ENCODE peak calls at places on chromosomes 12 and 14, in seven cellular contexts. E is GM23248, Y is iris pigment epithelial cell, F is NCI-H1417, R is EL, P is neural crest cell, Q is PC-9. D is an unnamed sample.

GRCh38 chr14:38994721-38995120 is 108.3 kb downstream of the SEC23A start:
- DNase-seq in P (no peak), Q (no peak), F (peak), R (no peak), Y (no peak), E (no peak), D (no peak)

GRCh38 chr14:72177246-72177645 is 245.0 kb downstream of the RGS6 start:
- DNase-seq in Q (no peak), P (no peak), E (no peak), R (no peak), Y (no peak), F (no peak), D (no peak)

GRCh38 chr12:109670647-109671046 is 43.0 kb upstream of the FAM222A start:
- DNase-seq in R (no peak), P (no peak), Q (no peak), Y (no peak), F (peak), E (no peak), D (peak)

GRCh38 chr12:105705765-105706164 is 375.3 kb downstream of the C12orf75 start:
- DNase-seq in F (peak), R (peak), Q (peak), Y (peak), P (peak), E (peak), D (peak)

GRCh38 chr14:94129758-94130414 is 482 bp upstream of the IFI27L2 start:
- DNase-seq in F (peak), Q (no peak), Y (peak), E (peak), P (peak), R (peak), D (peak)

GRCh38 chr12:31362759-31363415 is 36.9 kb upstream of the SINHCAF start:
- DNase-seq in R (no peak), E (no peak), P (no peak), F (peak), Y (no peak), Q (peak), D (peak)

GRCh38 chr14:89828473-89829200 is 125.9 kb downstream of the EFCAB11 start:
- DNase-seq in Q (no peak), Y (peak), P (no peak), E (no peak), R (no peak), F (no peak), D (no peak)

GRCh38 chr12:127489055-127489454 is 777.9 kb upstream of the TMEM132C start:
- DNase-seq in P (no peak), Y (no peak), R (no peak), Q (no peak), E (no peak), F (no peak), D (no peak)

GRCh38 chr12:20122274-20122673 is 246.1 kb upstream of the PDE3A start:
- DNase-seq in E (no peak), Y (no peak), R (no peak), P (no peak), F (no peak), Q (no peak), D (no peak)

GRCh38 chr14:105335735-105336476 is 21.4 kb downstream of the PACS2 start:
- DNase-seq in R (no peak), F (no peak), Q (no peak), E (no peak), P (no peak), Y (no peak), D (no peak)

GRCh38 chr14:73381379-73382013 is 76.8 kb downstream of the NUMB start:
- DNase-seq in R (no peak), Y (no peak), E (no peak), Q (no peak), F (no peak), P (no peak), D (peak)

GRCh38 chr12:2507811-2508210 is 287.0 kb upstream of the FKBP4 start:
- DNase-seq in F (peak), E (no peak), R (no peak), Y (no peak), Q (no peak), P (no peak), D (no peak)

GRCh38 chr12:95462081-95462480 is 11.9 kb upstream of the METAP2 start:
- DNase-seq in Y (no peak), R (no peak), Q (no peak), P (no peak), F (no peak), E (no peak), D (no peak)

GRCh38 chr12:62692884-62693283 is 226.3 kb downstream of the MON2 start:
- DNase-seq in R (peak), Y (peak), P (no peak), Q (no peak), F (no peak), E (peak), D (peak)

GRCh38 chr14:103057372-103058208 is at the start of gene CDC42BPB:
- DNase-seq in F (peak), Q (peak), R (peak), Y (peak), P (peak), E (peak), D (peak)

GRCh38 chr14:76640923-76641395 is 120.3 kb upstream of the VASH1 start:
- DNase-seq in E (no peak), P (no peak), Q (no peak), F (peak), Y (no peak), R (no peak), D (no peak)

GRCh38 chr12:6960291-6961277 is 9.4 kb downstream of the PTPN6 start:
- DNase-seq in R (peak), F (peak), E (peak), Y (peak), P (no peak), Q (peak), D (no peak)

GRCh38 chr14:23056257-23056955 is 914 bp downstream of the CDH24 start:
- DNase-seq in F (no peak), R (peak), P (peak), E (peak), Y (peak), Q (peak), D (peak)

GRCh38 chr12:38350342-38351181 is 34.0 kb downstream of the ALG10B start:
- DNase-seq in F (no peak), Y (no peak), Q (no peak), P (no peak), R (no peak), E (no peak), D (no peak)

GRCh38 chr12:26791328-26791791 is 41.6 kb downstream of the ITPR2 start:
- DNase-seq in E (peak), Y (peak), R (peak), P (no peak), F (no peak), Q (no peak), D (no peak)

GRCh38 chr14:61476737-61477410 is 155.5 kb downstream of the PRKCH start:
- DNase-seq in P (no peak), Q (no peak), F (no peak), E (peak), Y (peak), R (peak), D (peak)

GRCh38 chr12:52189376-52190174 is 2.2 kb downstream of the KRT80 start:
- DNase-seq in R (peak), F (no peak), Q (no peak), Y (peak), P (no peak), E (peak), D (no peak)

D was measured in epithelial cell of esophagus.